ENCODE peak calls at places on chromosomes 5 and 9, in nine cellular contexts. One of them, this sample, is unnamed.

GRCh38 chr5:122701640-122702523 is 73.0 kb upstream of the SNX2 start:
- DNase-seq in fibroblast of the aortic adventitia: no peak
- DNase-seq in retinal pigment epithelial cell: no peak
- DNase-seq in HFF-Myc: no peak
- DNase-seq in neural progenitor cell: no peak
- DNase-seq in bronchial epithelial cell: no peak
- DNase-seq in lower lobe of right lung: no peak
- DNase-seq in right lobe of liver: no peak
- DNase-seq in mammary epithelial cell: no peak
- DNase-seq in this sample: no peak

GRCh38 chr5:10856071-10856470 is 95.0 kb upstream of the DAP start:
- DNase-seq in fibroblast of the aortic adventitia: no peak
- DNase-seq in retinal pigment epithelial cell: no peak
- DNase-seq in HFF-Myc: no peak
- DNase-seq in neural progenitor cell: peak; percentile 33
- DNase-seq in bronchial epithelial cell: no peak
- DNase-seq in lower lobe of right lung: no peak
- DNase-seq in right lobe of liver: no peak
- DNase-seq in mammary epithelial cell: no peak
- DNase-seq in this sample: no peak

GRCh38 chr9:34185778-34186551 is 7.1 kb downstream of the UBAP1 start:
- DNase-seq in fibroblast of the aortic adventitia: peak; percentile 98
- DNase-seq in retinal pigment epithelial cell: peak; percentile 99
- DNase-seq in HFF-Myc: peak; percentile 30
- DNase-seq in neural progenitor cell: no peak
- DNase-seq in bronchial epithelial cell: peak; percentile 100
- DNase-seq in lower lobe of right lung: no peak
- DNase-seq in right lobe of liver: no peak
- DNase-seq in mammary epithelial cell: peak; percentile 97
- DNase-seq in this sample: peak; percentile 99

GRCh38 chr5:118891252-118891651 is 97.1 kb downstream of the DTWD2 start:
- DNase-seq in fibroblast of the aortic adventitia: no peak
- DNase-seq in retinal pigment epithelial cell: peak; percentile 20
- DNase-seq in HFF-Myc: no peak
- DNase-seq in neural progenitor cell: no peak
- DNase-seq in bronchial epithelial cell: no peak
- DNase-seq in lower lobe of right lung: no peak
- DNase-seq in right lobe of liver: no peak
- DNase-seq in mammary epithelial cell: no peak
- DNase-seq in this sample: no peak

GRCh38 chr9:110130791-110131416 is 77.1 kb downstream of the C9orf152 start:
- DNase-seq in fibroblast of the aortic adventitia: no peak
- DNase-seq in retinal pigment epithelial cell: no peak
- DNase-seq in HFF-Myc: no peak
- DNase-seq in neural progenitor cell: no peak
- DNase-seq in bronchial epithelial cell: no peak
- DNase-seq in lower lobe of right lung: no peak
- DNase-seq in right lobe of liver: no peak
- DNase-seq in mammary epithelial cell: no peak
- DNase-seq in this sample: no peak

GRCh38 chr5:82605441-82605973 is 327.4 kb upstream of the RPS23 start:
- DNase-seq in fibroblast of the aortic adventitia: no peak
- DNase-seq in retinal pigment epithelial cell: no peak
- DNase-seq in HFF-Myc: no peak
- DNase-seq in neural progenitor cell: no peak
- DNase-seq in bronchial epithelial cell: no peak
- DNase-seq in lower lobe of right lung: no peak
- DNase-seq in right lobe of liver: no peak
- DNase-seq in mammary epithelial cell: no peak
- DNase-seq in this sample: no peak

GRCh38 chr5:168302785-168303184 is 11.3 kb downstream of the WWC1 start:
- DNase-seq in fibroblast of the aortic adventitia: peak; percentile 24
- DNase-seq in retinal pigment epithelial cell: no peak
- DNase-seq in HFF-Myc: no peak
- DNase-seq in neural progenitor cell: no peak
- DNase-seq in bronchial epithelial cell: peak; percentile 86
- DNase-seq in lower lobe of right lung: no peak
- DNase-seq in right lobe of liver: no peak
- DNase-seq in mammary epithelial cell: peak; percentile 55
- DNase-seq in this sample: peak; percentile 53

GRCh38 chr5:62886603-62887315 is 308.1 kb downstream of the LRRC70 start:
- DNase-seq in fibroblast of the aortic adventitia: no peak
- DNase-seq in retinal pigment epithelial cell: no peak
- DNase-seq in HFF-Myc: no peak
- DNase-seq in neural progenitor cell: no peak
- DNase-seq in bronchial epithelial cell: no peak
- DNase-seq in lower lobe of right lung: no peak
- DNase-seq in right lobe of liver: no peak
- DNase-seq in mammary epithelial cell: no peak
- DNase-seq in this sample: no peak

GRCh38 chr5:169350016-169350415 is 49.1 kb upstream of the SLIT3 start:
- DNase-seq in fibroblast of the aortic adventitia: peak; percentile 90
- DNase-seq in retinal pigment epithelial cell: peak; percentile 80
- DNase-seq in HFF-Myc: peak; percentile 30
- DNase-seq in neural progenitor cell: no peak
- DNase-seq in bronchial epithelial cell: peak; percentile 94
- DNase-seq in lower lobe of right lung: no peak
- DNase-seq in right lobe of liver: no peak
- DNase-seq in mammary epithelial cell: peak; percentile 82
- DNase-seq in this sample: peak; percentile 82

GRCh38 chr5:106288977-106289376 is 1381.8 kb downstream of the EFNA5 start:
- DNase-seq in fibroblast of the aortic adventitia: peak; percentile 35
- DNase-seq in retinal pigment epithelial cell: no peak
- DNase-seq in HFF-Myc: no peak
- DNase-seq in neural progenitor cell: no peak
- DNase-seq in bronchial epithelial cell: peak; percentile 77
- DNase-seq in lower lobe of right lung: no peak
- DNase-seq in right lobe of liver: no peak
- DNase-seq in mammary epithelial cell: peak; percentile 10
- DNase-seq in this sample: peak; percentile 55

GRCh38 chr9:124485936-124486335 is 21.3 kb downstream of the NR5A1 start:
- DNase-seq in fibroblast of the aortic adventitia: no peak
- DNase-seq in retinal pigment epithelial cell: no peak
- DNase-seq in HFF-Myc: no peak
- DNase-seq in neural progenitor cell: no peak
- DNase-seq in bronchial epithelial cell: no peak
- DNase-seq in lower lobe of right lung: no peak
- DNase-seq in right lobe of liver: no peak
- DNase-seq in mammary epithelial cell: no peak
- DNase-seq in this sample: no peak

GRCh38 chr9:34190996-34191892 is 12.4 kb downstream of the UBAP1 start:
- DNase-seq in fibroblast of the aortic adventitia: peak; percentile 39
- DNase-seq in retinal pigment epithelial cell: no peak
- DNase-seq in HFF-Myc: no peak
- DNase-seq in neural progenitor cell: peak; percentile 41
- DNase-seq in bronchial epithelial cell: peak; percentile 38
- DNase-seq in lower lobe of right lung: no peak
- DNase-seq in right lobe of liver: no peak
- DNase-seq in mammary epithelial cell: no peak
- DNase-seq in this sample: peak; percentile 42

GRCh38 chr9:88803551-88804288 is 187.5 kb upstream of the S1PR3 start:
- DNase-seq in fibroblast of the aortic adventitia: peak; percentile 37
- DNase-seq in retinal pigment epithelial cell: peak; percentile 65
- DNase-seq in HFF-Myc: no peak
- DNase-seq in neural progenitor cell: no peak
- DNase-seq in bronchial epithelial cell: no peak
- DNase-seq in lower lobe of right lung: no peak
- DNase-seq in right lobe of liver: no peak
- DNase-seq in mammary epithelial cell: no peak
- DNase-seq in this sample: no peak

GRCh38 chr5:2700876-2701275 is 50.6 kb downstream of the IRX2 start:
- DNase-seq in fibroblast of the aortic adventitia: no peak
- DNase-seq in retinal pigment epithelial cell: no peak
- DNase-seq in HFF-Myc: no peak
- DNase-seq in neural progenitor cell: no peak
- DNase-seq in bronchial epithelial cell: no peak
- DNase-seq in lower lobe of right lung: no peak
- DNase-seq in right lobe of liver: no peak
- DNase-seq in mammary epithelial cell: no peak
- DNase-seq in this sample: no peak

DNA sequence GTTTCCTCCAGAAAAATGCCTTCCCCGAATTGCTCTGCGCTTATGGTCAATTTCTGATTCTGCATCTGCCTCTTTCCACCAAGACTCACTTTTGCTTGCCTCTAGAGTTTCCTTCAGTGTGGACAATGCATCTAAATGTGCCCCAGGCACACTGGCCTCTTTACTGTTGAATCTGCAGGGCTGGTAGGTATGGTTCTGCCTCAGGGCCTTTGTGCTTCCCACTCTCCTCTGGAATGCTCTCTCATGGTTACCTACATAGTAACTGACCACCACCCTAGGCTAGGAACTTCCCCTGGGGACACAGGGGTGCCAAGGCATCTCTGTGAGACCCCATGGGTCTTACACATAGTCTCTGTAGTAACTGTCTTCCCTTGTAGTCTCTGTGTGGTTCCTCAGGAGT is 1258.6 kb downstream of the CDH12 start:
- DNase-seq in fibroblast of the aortic adventitia: no peak
- DNase-seq in retinal pigment epithelial cell: no peak
- DNase-seq in HFF-Myc: no peak
- DNase-seq in neural progenitor cell: no peak
- DNase-seq in bronchial epithelial cell: no peak
- DNase-seq in lower lobe of right lung: no peak
- DNase-seq in right lobe of liver: no peak
- DNase-seq in mammary epithelial cell: no peak
- DNase-seq in this sample: no peak
- H3K4me3 ChIP-seq in fibroblast of the aortic adventitia: no peak overlapping the region
- H3K4me3 ChIP-seq in retinal pigment epithelial cell: no peak overlapping the region
- H3K4me3 ChIP-seq in HFF-Myc: no peak overlapping the region
- H3K4me3 ChIP-seq in neural progenitor cell: no peak overlapping the region
- H3K4me3 ChIP-seq in bronchial epithelial cell: no peak overlapping the region
- H3K4me3 ChIP-seq in lower lobe of right lung: no peak overlapping the region
- H3K4me3 ChIP-seq in right lobe of liver: no peak overlapping the region
- H3K4me3 ChIP-seq in mammary epithelial cell: no peak overlapping the region
- H3K4me3 ChIP-seq in this sample: no peak overlapping the region

GRCh38 chr9:15278290-15278689 is 28.7 kb downstream of the TTC39B start:
- DNase-seq in fibroblast of the aortic adventitia: no peak
- DNase-seq in retinal pigment epithelial cell: no peak
- DNase-seq in HFF-Myc: no peak
- DNase-seq in neural progenitor cell: no peak
- DNase-seq in bronchial epithelial cell: no peak
- DNase-seq in lower lobe of right lung: no peak
- DNase-seq in right lobe of liver: no peak
- DNase-seq in mammary epithelial cell: no peak
- DNase-seq in this sample: no peak

GRCh38 chr9:15278839-15279238 is 28.2 kb downstream of the TTC39B start:
- DNase-seq in fibroblast of the aortic adventitia: no peak
- DNase-seq in retinal pigment epithelial cell: no peak
- DNase-seq in HFF-Myc: no peak
- DNase-seq in neural progenitor cell: no peak
- DNase-seq in bronchial epithelial cell: no peak
- DNase-seq in lower lobe of right lung: no peak
- DNase-seq in right lobe of liver: no peak
- DNase-seq in mammary epithelial cell: no peak
- DNase-seq in this sample: no peak

GRCh38 chr9:15276328-15276969 is 30.6 kb downstream of the TTC39B start:
- DNase-seq in fibroblast of the aortic adventitia: no peak
- DNase-seq in retinal pigment epithelial cell: no peak
- DNase-seq in HFF-Myc: no peak
- DNase-seq in neural progenitor cell: no peak
- DNase-seq in bronchial epithelial cell: peak; percentile 38
- DNase-seq in lower lobe of right lung: no peak
- DNase-seq in right lobe of liver: no peak
- DNase-seq in mammary epithelial cell: no peak
- DNase-seq in this sample: peak; percentile 23

GRCh38 chr9:15280647-15281046 is 26.4 kb downstream of the TTC39B start:
- DNase-seq in fibroblast of the aortic adventitia: no peak
- DNase-seq in retinal pigment epithelial cell: no peak
- DNase-seq in HFF-Myc: no peak
- DNase-seq in neural progenitor cell: peak; percentile 9
- DNase-seq in bronchial epithelial cell: no peak
- DNase-seq in lower lobe of right lung: no peak
- DNase-seq in right lobe of liver: no peak
- DNase-seq in mammary epithelial cell: no peak
- DNase-seq in this sample: no peak

GRCh38 chr9:15277400-15278137 is 29.4 kb downstream of the TTC39B start:
- DNase-seq in fibroblast of the aortic adventitia: peak; percentile 61
- DNase-seq in retinal pigment epithelial cell: peak; percentile 9
- DNase-seq in HFF-Myc: no peak
- DNase-seq in neural progenitor cell: peak; percentile 23
- DNase-seq in bronchial epithelial cell: peak; percentile 27
- DNase-seq in lower lobe of right lung: no peak
- DNase-seq in right lobe of liver: no peak
- DNase-seq in mammary epithelial cell: peak; percentile 22
- DNase-seq in this sample: peak; percentile 22
- TF ChIP-seq CTCF in fibroblast of the aortic adventitia: peak; percentile 36
- TF ChIP-seq CTCF in retinal pigment epithelial cell: peak; percentile 26
- TF ChIP-seq CTCF in HFF-Myc: peak; percentile 5
- TF ChIP-seq CTCF in neural progenitor cell: peak; percentile 45
- TF ChIP-seq CTCF in bronchial epithelial cell: peak; percentile 11
- TF ChIP-seq CTCF in lower lobe of right lung: peak; percentile 33
- TF ChIP-seq CTCF in right lobe of liver: peak; percentile 52
- TF ChIP-seq CTCF in mammary epithelial cell: peak; percentile 9
- TF ChIP-seq CTCF in this sample: peak; percentile 20

GRCh38 chr9:5510360-5510931 is at the start of gene PDCD1LG2:
- DNase-seq in fibroblast of the aortic adventitia: peak; percentile 87
- DNase-seq in retinal pigment epithelial cell: no peak
- DNase-seq in HFF-Myc: peak; percentile 27
- DNase-seq in neural progenitor cell: no peak
- DNase-seq in bronchial epithelial cell: peak; percentile 83
- DNase-seq in lower lobe of right lung: no peak
- DNase-seq in right lobe of liver: no peak
- DNase-seq in mammary epithelial cell: peak; percentile 75
- DNase-seq in this sample: peak; percentile 79
- H3K4me3 ChIP-seq in fibroblast of the aortic adventitia: peak within 1 kb of the TSS; percentile 65
- H3K4me3 ChIP-seq in retinal pigment epithelial cell: peak within 1 kb of the TSS; percentile 34
- H3K4me3 ChIP-seq in HFF-Myc: peak within 1 kb of the TSS; percentile 40
- H3K4me3 ChIP-seq in neural progenitor cell: no peak within 1 kb of the TSS
- H3K4me3 ChIP-seq in bronchial epithelial cell: peak within 1 kb of the TSS; percentile 25
- H3K4me3 ChIP-seq in lower lobe of right lung: peak within 1 kb of the TSS; percentile 47
- H3K4me3 ChIP-seq in right lobe of liver: peak within 1 kb of the TSS; percentile 15
- H3K4me3 ChIP-seq in mammary epithelial cell: peak within 1 kb of the TSS; percentile 51
- H3K4me3 ChIP-seq in this sample: no peak within 1 kb of the TSS

GRCh38 chr9:93945400-93946337 is 9.5 kb downstream of the BARX1 start:
- DNase-seq in fibroblast of the aortic adventitia: no peak
- DNase-seq in retinal pigment epithelial cell: no peak
- DNase-seq in HFF-Myc: no peak
- DNase-seq in neural progenitor cell: peak; percentile 44
- DNase-seq in bronchial epithelial cell: no peak
- DNase-seq in lower lobe of right lung: no peak
- DNase-seq in right lobe of liver: no peak
- DNase-seq in mammary epithelial cell: no peak
- DNase-seq in this sample: no peak

GRCh38 chr9:93941493-93941892 is 13.7 kb downstream of the BARX1 start:
- DNase-seq in fibroblast of the aortic adventitia: no peak
- DNase-seq in retinal pigment epithelial cell: no peak
- DNase-seq in HFF-Myc: no peak
- DNase-seq in neural progenitor cell: no peak
- DNase-seq in bronchial epithelial cell: no peak
- DNase-seq in lower lobe of right lung: no peak
- DNase-seq in right lobe of liver: no peak
- DNase-seq in mammary epithelial cell: no peak
- DNase-seq in this sample: no peak

GRCh38 chr9:93946338-93946712 is 8.8 kb downstream of the BARX1 start:
- DNase-seq in fibroblast of the aortic adventitia: no peak
- DNase-seq in retinal pigment epithelial cell: no peak
- DNase-seq in HFF-Myc: no peak
- DNase-seq in neural progenitor cell: no peak
- DNase-seq in bronchial epithelial cell: no peak
- DNase-seq in lower lobe of right lung: no peak
- DNase-seq in right lobe of liver: no peak
- DNase-seq in mammary epithelial cell: no peak
- DNase-seq in this sample: no peak

GRCh38 chr9:93942176-93942575 is 13.0 kb downstream of the BARX1 start:
- DNase-seq in fibroblast of the aortic adventitia: no peak
- DNase-seq in retinal pigment epithelial cell: no peak
- DNase-seq in HFF-Myc: no peak
- DNase-seq in neural progenitor cell: no peak
- DNase-seq in bronchial epithelial cell: peak; percentile 53
- DNase-seq in lower lobe of right lung: no peak
- DNase-seq in right lobe of liver: no peak
- DNase-seq in mammary epithelial cell: no peak
- DNase-seq in this sample: peak; percentile 52

GRCh38 chr9:93944011-93944410 is 11.1 kb downstream of the BARX1 start:
- DNase-seq in fibroblast of the aortic adventitia: no peak
- DNase-seq in retinal pigment epithelial cell: no peak
- DNase-seq in HFF-Myc: no peak
- DNase-seq in neural progenitor cell: peak; percentile 42
- DNase-seq in bronchial epithelial cell: no peak
- DNase-seq in lower lobe of right lung: no peak
- DNase-seq in right lobe of liver: no peak
- DNase-seq in mammary epithelial cell: no peak
- DNase-seq in this sample: no peak
- TF ChIP-seq CTCF in fibroblast of the aortic adventitia: no peak
- TF ChIP-seq CTCF in retinal pigment epithelial cell: no peak
- TF ChIP-seq CTCF in HFF-Myc: no peak
- TF ChIP-seq CTCF in neural progenitor cell: peak; percentile 36
- TF ChIP-seq CTCF in bronchial epithelial cell: no peak
- TF ChIP-seq CTCF in lower lobe of right lung: no peak
- TF ChIP-seq CTCF in right lobe of liver: no peak
- TF ChIP-seq CTCF in mammary epithelial cell: no peak
- TF ChIP-seq CTCF in this sample: no peak

This sample was measured in epithelial cell of esophagus.